ENCODE peak calls at places on chromosome 20, in nine cellular contexts. Z, W, Y, Q, E, J, U, B and K are unnamed samples. For H3K36me3, the result is how much of the 10 kb centered on the place peaks cover.

GRCh38 chr20:2204021-2204420 is 91.8 kb upstream of the TGM3 start:
- DNase-seq in B (no peak), W (no peak), Q (no peak), E (no peak), U (no peak), Z (no peak), Y (no peak), J (no peak), K (no peak)

GRCh38 chr20:33868571-33868970 is 57.4 kb downstream of the CHMP4B start:
- DNase-seq in U (peak), Q (no peak), E (no peak), B (no peak), Z (no peak), Y (no peak), J (no peak), W (no peak), K (no peak)

GRCh38 chr20:46367967-46368901 is 38.2 kb downstream of the ELMO2 start:
- DNase-seq in Y (no peak), J (no peak), Z (no peak), Q (peak), U (no peak), E (no peak), B (no peak), W (no peak), K (no peak)

GRCh38 chr20:362271-363254 is 15.7 kb downstream of the NRSN2 start:
- DNase-seq in Y (peak), W (peak), E (peak), B (peak), Z (peak), J (no peak), U (peak), Q (peak), K (peak)

GRCh38 chr20:17498181-17498580 is 33.0 kb downstream of the BFSP1 start:
- DNase-seq in Q (no peak), Y (no peak), E (no peak), B (no peak), J (no peak), Z (no peak), U (no peak), W (no peak), K (no peak)

GRCh38 chr20:4041748-4042411 is 26.5 kb upstream of the RNF24 start:
- DNase-seq in E (no peak), B (no peak), J (peak), W (peak), Y (peak), Z (peak), U (peak), Q (peak), K (no peak)

GRCh38 chr20:32975698-32976674 is 28.2 kb downstream of the SUN5 start:
- DNase-seq in Y (no peak), U (peak), Z (no peak), B (no peak), J (no peak), Q (no peak), E (no peak), W (peak), K (no peak)

GRCh38 chr20:44035924-44036323 is 121.3 kb downstream of the TOX2 start:
- DNase-seq in Q (no peak), E (no peak), Y (no peak), W (no peak), J (no peak), B (no peak), U (no peak), Z (no peak), K (no peak)

GRCh38 chr20:46689754-46690085 is 476 bp upstream of the TP53RK start:
- DNase-seq in E (no peak), Z (no peak), B (no peak), U (no peak), Q (no peak), J (no peak), W (no peak), Y (no peak), K (no peak)

GRCh38 chr20:51533291-51534172 is 9.0 kb downstream of the NFATC2 start:
- DNase-seq in Z (no peak), W (no peak), U (no peak), E (no peak), Y (no peak), J (no peak), Q (peak), B (no peak), K (peak)

GRCh38 chr20:2946988-2947961 is 74.0 kb downstream of the PTPRA start:
- DNase-seq in U (no peak), E (no peak), Y (no peak), Q (peak), Z (no peak), W (no peak), B (no peak), J (no peak), K (no peak)

GRCh38 chr20:34300809-34301586 is 2.2 kb downstream of the AHCY start:
- DNase-seq in U (no peak), W (peak), Z (no peak), Y (no peak), Q (no peak), B (no peak), J (peak), E (no peak), K (no peak)

GRCh38 chr20:50504231-50504823 is 5.9 kb upstream of the PTPN1 start:
- DNase-seq in Z (no peak), Y (no peak), Q (no peak), E (no peak), W (no peak), B (no peak), J (no peak), U (no peak), K (no peak)

GRCh38 chr20:60921021-60921622 is 330.9 kb upstream of the CDH4 start:
- DNase-seq in Q (no peak), Z (peak), B (no peak), Y (peak), J (peak), U (no peak), W (peak), E (no peak), K (peak)

GRCh38 chr20:34768105-34768504 is 57.3 kb downstream of the NCOA6 start:
- DNase-seq in Q (no peak), Z (no peak), Y (no peak), E (no peak), B (no peak), J (no peak), W (no peak), U (no peak), K (no peak)

GRCh38 chr20:52889225-52889624 is 82.9 kb upstream of the TSHZ2 start:
- DNase-seq in E (no peak), Q (no peak), B (no peak), W (no peak), Y (no peak), U (no peak), J (no peak), Z (no peak), K (no peak)

GRCh38 chr20:41664584-41664983 is 46.4 kb upstream of the CHD6 start:
- DNase-seq in B (no peak), Y (no peak), Q (peak), U (no peak), W (no peak), E (no peak), J (peak), Z (no peak), K (peak)

GRCh38 chr20:49824206-49824605 is 11.6 kb downstream of the SLC9A8 start:
- DNase-seq in J (no peak), B (no peak), Q (no peak), Z (no peak), E (no peak), W (no peak), U (no peak), Y (no peak), K (no peak)

GRCh38 chr20:44166008-44166407 is 21.0 kb downstream of the JPH2 start:
- DNase-seq in J (no peak), Z (no peak), W (no peak), Q (no peak), B (no peak), U (no peak), Y (no peak), E (no peak), K (no peak)

GRCh38 chr20:33130553-33130952 is 37.4 kb upstream of the BPIFA2 start:
- DNase-seq in U (no peak), Z (no peak), J (no peak), B (no peak), E (no peak), Y (no peak), Q (no peak), W (peak), K (no peak)

GRCh38 chr20:54176610-54177009 is 2.8 kb upstream of the CYP24A1 start:
- DNase-seq in E (no peak), J (no peak), Q (no peak), B (no peak), W (no peak), Y (no peak), Z (no peak), U (no peak), K (no peak)

GRCh38 chr20:16865406-16865805 is 117.2 kb downstream of the OTOR start:
- DNase-seq in W (no peak), U (no peak), Z (no peak), J (no peak), Y (no peak), B (no peak), Q (no peak), E (no peak), K (no peak)

GRCh38 chr20:43248341-43248740 is 58.6 kb upstream of the PTPRT start:
- DNase-seq in U (no peak), Y (no peak), Q (no peak), B (no peak), E (no peak), Z (no peak), J (no peak), W (no peak), K (no peak)

GRCh38 chr20:32554965-32555289 is 30.2 kb downstream of the NOL4L start:
- DNase-seq in B (no peak), J (no peak), U (no peak), Y (no peak), E (no peak), W (no peak), Q (no peak), Z (no peak), K (no peak)

GRCh38 chr20:15528386-15529111 is 1044.7 kb downstream of the KIF16B start:
- DNase-seq in J (no peak), E (no peak), B (no peak), Y (no peak), Z (no peak), W (no peak), Q (no peak), U (no peak), K (no peak)

GRCh38 chr20:3808141-3808479 is 12.0 kb downstream of the CDC25B start:
- DNase-seq in Q (peak), W (no peak), Z (peak), Y (peak), U (peak), B (no peak), J (no peak), E (peak), K (no peak)

GRCh38 chr20:49594143-49594928 is 26.4 kb upstream of the PTGIS start:
- DNase-seq in B (peak), E (no peak), Z (no peak), J (no peak), U (no peak), Y (no peak), Q (peak), W (no peak), K (no peak)

GRCh38 chr20:37886851-37887297 is 16.1 kb upstream of the VSTM2L start:
- DNase-seq in Q (peak), Y (peak), J (no peak), Z (no peak), W (no peak), U (no peak), B (no peak), E (no peak), K (peak)

GRCh38 chr20:856361-856775 is 22.9 kb downstream of the FAM110A start:
- DNase-seq in Z (no peak), B (peak), U (peak), Y (peak), Q (no peak), E (no peak), J (no peak), W (no peak), K (no peak)

GRCh38 chr20:5864428-5864827 is 85.9 kb downstream of the TRMT6 start:
- DNase-seq in J (no peak), Y (no peak), Z (no peak), W (no peak), E (no peak), Q (no peak), U (no peak), B (no peak), K (no peak)

GRCh38 chr20:1971893-1972586 is 21.8 kb downstream of the PDYN start:
- DNase-seq in W (no peak), U (no peak), Y (no peak), J (no peak), B (no peak), Z (no peak), Q (no peak), E (no peak), K (peak)

GRCh38 chr20:44085616-44086434 is 101.2 kb downstream of the JPH2 start:
- DNase-seq in J (no peak), Y (no peak), Q (no peak), W (peak), Z (no peak), E (no peak), U (peak), B (no peak), K (no peak)

GRCh38 chr20:50817776-50818172 is 22.9 kb downstream of the BCAS4 start:
- DNase-seq in Q (no peak), J (no peak), B (peak), Y (no peak), Z (no peak), E (no peak), U (peak), W (no peak), K (peak)

GRCh38 chr20:54107181-54107580 is 36.8 kb upstream of the BCAS1 start:
- DNase-seq in Z (no peak), J (no peak), Y (no peak), E (no peak), W (no peak), B (no peak), U (no peak), Q (no peak), K (no peak)

GRCh38 chr20:32446301-32447100 is 88.4 kb downstream of the ASXL1 start:
- DNase-seq in U (no peak), Q (no peak), Z (no peak), J (no peak), W (peak), E (no peak), Y (no peak), B (no peak), K (no peak)

GRCh38 chr20:10710995-10711775 is 37.4 kb upstream of the JAG1 start:
- DNase-seq in Z (no peak), W (no peak), U (no peak), Q (peak), E (no peak), J (no peak), Y (no peak), B (no peak), K (no peak)

GRCh38 chr20:20780127-20780822 is 67.8 kb upstream of the RALGAPA2 start:
- DNase-seq in W (peak), J (peak), Z (peak), B (no peak), E (peak), Y (peak), U (peak), Q (peak), K (peak)

DNA sequence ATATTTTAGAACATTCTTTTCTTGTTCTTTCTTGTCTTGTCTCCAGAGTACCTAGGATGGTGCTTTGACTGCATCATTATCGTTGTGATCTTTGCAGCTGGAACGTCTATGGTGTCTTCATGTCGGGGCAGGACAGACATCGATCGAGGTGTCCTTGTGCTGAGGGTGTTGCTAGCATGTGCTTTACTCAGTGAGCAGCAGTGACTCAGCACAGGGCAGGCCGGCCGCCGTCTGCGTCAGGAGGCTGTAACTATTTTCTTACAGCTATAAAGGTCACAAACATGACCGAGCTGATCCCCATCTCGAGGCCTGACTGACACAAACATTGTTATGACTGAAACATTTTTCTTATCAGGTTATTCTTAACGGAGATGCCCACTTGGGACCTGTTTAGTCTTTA is 14.9 kb upstream of the CTCFL start:
- DNase-seq in W (no peak), Q (peak), J (no peak), B (no peak), E (no peak), Z (peak), Y (no peak), U (no peak), K (no peak)
- H3K4me3 ChIP-seq in W (no peak), Q (no peak), J (no peak), B (no peak), E (no peak), Z (no peak), Y (no peak), U (no peak), K (no peak)

GRCh38 chr20:25509084-25509483 is 76.2 kb downstream of the NINL start:
- DNase-seq in Y (no peak), U (peak), Q (no peak), E (no peak), B (no peak), W (no peak), Z (no peak), J (no peak), K (no peak)
- H3K36me3 ChIP-seq in Y (under half), U (under half), Q (under half), E (under half), B (under half), W (half or more), Z (under half), J (under half), K (under half)

DNA sequence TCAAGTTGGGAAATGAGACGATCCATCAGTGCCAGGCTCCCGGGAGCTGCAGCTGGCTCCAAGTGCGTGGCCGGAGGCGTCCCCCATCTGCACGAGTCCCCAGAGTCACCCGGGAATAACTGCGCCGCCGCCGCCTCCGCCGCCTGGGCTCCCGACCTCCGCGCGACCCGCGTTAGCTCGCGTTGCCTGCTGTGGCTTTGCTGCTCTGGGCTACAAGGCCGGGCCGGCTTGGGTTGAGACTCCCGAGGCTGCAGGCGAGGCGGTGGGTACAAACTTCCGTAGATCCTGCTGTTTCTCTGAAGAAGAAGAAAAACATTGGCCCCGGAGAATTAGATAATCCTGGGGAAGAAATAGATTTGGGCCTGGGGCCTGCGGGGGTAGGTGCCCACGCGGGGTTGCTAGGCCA is 7.4 kb upstream of the LAMP5 start:
- DNase-seq in J (peak), W (peak), B (no peak), Y (no peak), U (no peak), E (no peak), Z (no peak), Q (no peak), K (no peak)
- H3K4me3 ChIP-seq in J (no peak), W (no peak), B (no peak), Y (peak), U (no peak), E (peak), Z (no peak), Q (no peak), K (no peak)

GRCh38 chr20:62897666-62898065 is 28.6 kb downstream of the DIDO1 start:
- DNase-seq in E (no peak), W (no peak), Q (no peak), Z (no peak), J (peak), B (peak), Y (peak), U (no peak), K (no peak)
- H3K36me3 ChIP-seq in E (under half), W (half or more), Q (under half), Z (under half), J (under half), B (under half), Y (half or more), U (under half), K (half or more)

DNA sequence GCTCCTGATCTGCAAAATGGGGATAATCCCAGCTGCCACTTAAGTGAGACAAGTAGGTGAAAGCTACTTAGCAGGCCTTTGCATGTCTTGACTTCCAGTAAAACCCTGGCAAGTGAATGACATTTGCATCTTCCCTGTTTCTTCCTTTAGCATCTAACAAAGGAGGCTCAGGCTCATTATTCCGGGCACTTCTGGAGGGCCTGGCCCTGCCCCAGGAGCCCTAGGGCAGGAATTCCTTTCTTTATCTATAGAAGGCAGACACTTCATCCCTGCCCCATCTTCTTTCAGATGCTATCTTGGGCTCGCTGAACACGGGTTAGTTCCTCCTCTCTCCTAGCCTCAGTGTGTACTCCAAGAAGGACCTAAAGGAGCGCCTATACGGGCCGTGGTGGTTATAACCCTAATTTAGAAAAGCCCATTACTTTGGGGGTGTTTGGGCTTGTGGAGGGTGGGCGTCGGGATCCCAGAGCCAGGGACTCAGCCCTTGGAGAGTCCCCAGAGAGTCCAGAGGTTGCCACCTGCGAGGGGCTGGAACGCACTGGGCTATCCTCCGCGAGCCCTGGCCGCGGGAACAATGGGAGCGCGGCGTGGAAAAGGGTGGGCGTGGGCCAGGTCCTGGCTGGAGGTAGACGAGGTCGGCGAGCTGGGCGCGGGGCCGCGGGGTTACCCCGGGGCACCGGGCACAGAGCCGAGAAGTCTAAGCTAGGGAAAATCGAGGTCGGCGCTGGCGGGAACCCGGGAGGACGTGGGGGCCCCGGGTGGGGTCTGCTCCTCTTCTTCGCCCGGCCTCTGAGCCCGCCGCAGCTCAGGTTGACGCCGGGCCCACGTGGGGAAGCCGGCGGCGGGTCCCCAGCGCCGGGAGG is 62.7 kb upstream of the EPB41L1 start:
- DNase-seq in W (peak), Q (no peak), B (no peak), J (peak), Y (no peak), E (no peak), U (peak), Z (peak), K (no peak)
- H3K4me3 ChIP-seq in W (peak), Q (peak), B (no peak), J (peak), Y (peak), E (peak), U (peak), Z (peak), K (no peak)

GRCh38 chr20:57369601-57370000 is 18.5 kb downstream of the RAE1 start:
- DNase-seq in W (no peak), B (no peak), U (peak), Z (no peak), E (no peak), J (no peak), Y (no peak), Q (no peak), K (no peak)
- H3K36me3 ChIP-seq in W (half or more), B (half or more), U (half or more), Z (under half), E (half or more), J (under half), Y (under half), Q (under half), K (half or more)